ENCODE peak calls at places on chromosomes 3 and 15, in eight cellular contexts. J is sigmoid colon; Q is cardiac fibroblast; L is Peyer's patch; T is H7; N is lower leg skin; D is CD8-positive, alpha-beta memory T cell; X is tibial nerve. R is an unnamed sample.

GRCh38 chr3:108623504-108623903 is 34.0 kb downstream of the DZIP3 start:
- DNase-seq in T (no peak), J (no peak), Q (no peak), L (no peak), N (no peak), D (no peak), X (no peak), R (no peak)

GRCh38 chr15:73326157-73326556 is 42.6 kb downstream of the HCN4 start:
- DNase-seq in T (peak), X (no peak), Q (no peak), J (peak), N (no peak), L (no peak), D (no peak), R (no peak)

GRCh38 chr3:125187599-125187910 is 25.0 kb downstream of the SLC12A8 start:
- DNase-seq in J (no peak), Q (no peak), T (peak), N (no peak), L (no peak), X (no peak), D (no peak), R (no peak)

GRCh38 chr3:29267231-29267630 is 13.6 kb upstream of the RBMS3 start:
- DNase-seq in J (no peak), X (no peak), Q (no peak), D (no peak), T (no peak), L (no peak), N (no peak), R (no peak)

GRCh38 chr3:125116311-125117069 is 60.7 kb upstream of the HEG1 start:
- DNase-seq in L (no peak), N (peak), T (no peak), X (no peak), Q (peak), J (no peak), D (no peak), R (no peak)

GRCh38 chr3:107994954-107995715 is 95.7 kb downstream of the CD47 start:
- DNase-seq in N (no peak), D (no peak), T (no peak), X (no peak), Q (no peak), J (no peak), L (no peak), R (no peak)

GRCh38 chr3:12986986-12987385 is 86.2 kb downstream of the IQSEC1 start:
- DNase-seq in N (no peak), D (no peak), L (no peak), T (no peak), J (no peak), X (no peak), Q (no peak), R (no peak)

GRCh38 chr3:5213574-5213966 is 26.1 kb downstream of the EDEM1 start:
- DNase-seq in T (peak), L (no peak), X (no peak), D (no peak), J (no peak), N (no peak), Q (no peak), R (no peak)

GRCh38 chr15:88769161-88769971 is 33.9 kb upstream of the ACAN start:
- DNase-seq in J (no peak), D (no peak), L (no peak), Q (peak), N (no peak), T (peak), X (no peak), R (no peak)

DNA sequence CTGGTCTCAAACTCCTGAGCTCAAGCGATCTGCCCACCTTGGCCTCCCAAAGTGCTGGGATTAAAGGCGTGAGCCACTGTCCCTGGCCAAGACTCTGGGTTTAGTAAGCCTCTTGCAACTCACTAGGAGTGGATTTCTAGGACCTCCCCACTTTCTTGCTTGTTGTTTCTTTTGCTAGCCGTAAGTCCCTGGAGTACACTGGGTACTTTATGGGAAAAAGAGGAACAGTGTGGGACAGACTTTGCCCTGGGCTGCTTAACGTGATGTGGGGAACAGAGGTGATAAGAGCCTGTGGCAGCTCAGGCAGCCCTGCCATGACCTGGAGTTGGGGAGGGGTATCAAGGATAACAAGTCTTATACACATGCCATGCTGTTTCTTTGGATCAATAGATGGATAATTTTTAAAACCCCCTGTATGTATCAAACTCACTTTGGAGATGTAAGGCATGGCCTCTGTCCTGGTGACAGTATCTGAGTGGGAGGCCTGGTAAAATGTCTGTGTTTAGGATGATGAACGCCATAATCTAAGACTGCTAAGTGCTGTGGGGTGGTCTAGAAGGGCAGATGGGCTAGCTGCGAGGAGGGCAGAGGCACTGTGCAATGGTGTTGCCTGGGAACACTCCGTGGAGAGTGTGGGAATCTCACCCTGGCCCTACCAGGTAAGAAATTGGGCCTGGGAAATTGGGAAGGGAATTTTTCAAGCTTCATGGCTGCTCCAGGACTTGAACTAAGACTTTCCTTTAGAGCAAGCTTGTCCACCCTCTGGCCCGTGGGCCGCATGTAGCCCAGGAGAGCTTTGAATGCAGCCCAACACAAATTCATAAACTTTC is 54.8 kb downstream of the SMAD3 start:
- DNase-seq in J (no peak), D (no peak), Q (no peak), L (no peak), T (no peak), N (no peak), X (no peak), R (no peak)
- H3K4me3 ChIP-seq in J (no peak), D (peak), Q (no peak), L (no peak), T (no peak), N (no peak), X (no peak), R (no peak)

DNA sequence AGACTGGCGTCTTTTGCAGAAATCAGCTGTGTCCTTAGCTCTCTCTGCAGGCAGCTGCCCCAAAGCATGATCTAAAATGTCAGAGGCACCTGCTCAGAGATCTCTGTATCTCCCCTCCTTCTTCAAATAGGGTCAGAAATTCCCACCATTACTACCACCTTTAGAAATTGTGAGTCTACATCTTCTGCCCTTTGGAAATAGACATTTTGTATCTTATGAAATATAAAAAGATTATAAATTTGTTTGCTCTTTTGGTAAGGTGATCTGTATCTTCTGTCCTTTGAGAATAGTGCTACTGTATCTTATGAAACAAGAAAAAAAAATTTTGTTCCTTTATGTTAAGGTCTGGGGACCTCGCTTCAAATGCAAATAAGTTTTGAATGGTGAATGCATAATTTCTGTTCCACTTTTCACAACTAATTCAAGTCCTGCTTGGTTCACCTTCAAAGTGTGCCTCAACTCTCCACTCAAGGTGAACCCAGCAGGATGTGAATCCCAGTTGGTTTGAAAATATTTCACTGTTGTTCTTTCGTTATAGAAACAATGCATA is 28.3 kb upstream of the GPD1L start:
- DNase-seq in D (no peak), L (no peak), T (no peak), J (no peak), X (no peak), Q (no peak), N (no peak), R (peak)
- H3K4me3 ChIP-seq in D (no peak), L (no peak), T (no peak), J (no peak), X (no peak), Q (no peak), N (no peak), R (no peak)

GRCh38 chr3:169144691-169145090 is 518.8 kb downstream of the MECOM start:
- DNase-seq in D (no peak), Q (peak), J (no peak), L (no peak), T (no peak), N (no peak), X (no peak), R (no peak)
- H3K4me3 ChIP-seq in D (no peak), Q (peak), J (no peak), L (no peak), T (no peak), N (no peak), X (no peak), R (no peak)

GRCh38 chr15:40405501-40406381 is at the start of gene IVD:
- DNase-seq in Q (peak), J (peak), N (peak), L (peak), T (peak), D (peak), X (peak), R (peak)

GRCh38 chr15:40407343-40407990 is 1.9 kb downstream of the IVD start:
- DNase-seq in Q (no peak), J (no peak), X (no peak), L (no peak), T (no peak), D (no peak), N (no peak), R (peak)

GRCh38 chr15:40412095-40412759 is 6.6 kb downstream of the IVD start:
- DNase-seq in Q (no peak), D (no peak), X (no peak), J (no peak), T (no peak), L (peak), N (no peak), R (no peak)

GRCh38 chr15:40410476-40410875 is 4.9 kb downstream of the IVD start:
- DNase-seq in T (no peak), J (no peak), L (no peak), Q (no peak), X (no peak), N (no peak), D (no peak), R (no peak)

GRCh38 chr15:40409366-40409765 is 3.8 kb downstream of the IVD start:
- DNase-seq in X (no peak), T (no peak), Q (no peak), J (no peak), D (no peak), N (no peak), L (no peak), R (peak)
- H3K4me3 ChIP-seq in X (no peak), T (no peak), Q (no peak), J (no peak), D (no peak), N (no peak), L (no peak), R (no peak)

DNA sequence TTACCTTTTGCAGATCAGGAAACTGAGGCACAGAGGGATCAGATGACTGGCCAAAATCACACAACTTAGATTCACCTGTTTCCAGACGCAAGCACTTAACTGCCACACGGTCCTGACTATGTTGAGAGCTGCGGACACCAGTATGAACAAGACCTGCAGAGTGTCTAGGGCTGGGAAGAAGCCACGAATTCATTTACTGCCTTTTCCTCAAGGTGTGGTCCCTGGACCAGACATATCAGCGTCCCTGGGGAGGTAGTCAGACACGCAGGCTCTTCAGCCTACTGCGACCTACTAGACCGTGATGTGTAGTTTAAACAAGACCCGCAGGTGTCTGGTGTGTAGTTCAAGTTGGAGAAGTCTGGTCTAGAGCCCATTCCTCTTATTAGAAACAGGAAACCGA is 541 bp upstream of the SLC6A11 start:
- DNase-seq in L (no peak), X (no peak), N (no peak), D (no peak), Q (no peak), T (no peak), J (no peak), R (no peak)
- H3K4me3 ChIP-seq in L (no peak), X (no peak), N (no peak), D (no peak), Q (no peak), T (no peak), J (no peak), R (no peak)

GRCh38 chr3:136750922-136751258 is 1.3 kb downstream of the STAG1 start:
- DNase-seq in Q (peak), L (no peak), X (no peak), N (no peak), J (no peak), T (no peak), D (no peak), R (no peak)

GRCh38 chr3:136752046-136752326 is 192 bp downstream of the STAG1 start:
- DNase-seq in L (no peak), X (no peak), N (no peak), D (no peak), J (no peak), Q (no peak), T (peak), R (no peak)

GRCh38 chr3:136750209-136750921 is 1.8 kb downstream of the STAG1 start:
- DNase-seq in X (no peak), Q (no peak), J (no peak), T (no peak), D (no peak), N (no peak), L (no peak), R (no peak)

GRCh38 chr3:136751259-136752045 is 726 bp downstream of the STAG1 start:
- DNase-seq in L (peak), J (peak), D (peak), N (peak), Q (peak), X (peak), T (peak), R (no peak)

GRCh38 chr3:136749106-136749505 is 3.1 kb downstream of the STAG1 start:
- DNase-seq in L (no peak), X (no peak), Q (no peak), N (no peak), D (no peak), T (no peak), J (no peak), R (no peak)
- H3K4me3 ChIP-seq in L (no peak), X (no peak), Q (no peak), N (no peak), D (no peak), T (no peak), J (no peak), R (no peak)

DNA sequence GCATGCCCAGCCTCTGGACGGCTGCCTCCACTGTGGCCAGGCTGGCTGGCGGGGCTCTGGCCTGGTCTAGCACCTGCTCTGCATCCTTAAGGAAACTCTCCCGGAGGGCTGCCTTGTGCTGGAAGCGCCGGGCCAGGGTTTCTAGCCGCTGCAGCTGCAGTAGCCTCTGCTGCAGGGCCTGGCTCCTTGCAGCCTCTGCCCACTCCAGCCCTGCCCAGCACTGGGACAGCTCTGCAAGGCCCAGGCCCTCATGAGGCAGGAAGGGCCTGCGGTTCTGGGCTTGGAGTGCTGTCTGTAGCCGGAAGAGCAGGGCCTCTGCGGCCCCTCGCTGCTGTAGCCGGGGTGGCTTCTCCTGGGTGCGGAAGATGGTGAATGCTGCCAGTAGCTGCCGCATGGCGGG is 8.0 kb downstream of the SPTBN5 start:
- DNase-seq in L (no peak), J (no peak), N (no peak), X (no peak), Q (no peak), T (no peak), D (no peak), R (no peak)
- H3K4me3 ChIP-seq in L (no peak), J (no peak), N (no peak), X (no peak), Q (no peak), T (no peak), D (no peak), R (no peak)